ENCODE peak calls at places on chromosomes 12 and 14, in ten cellular contexts. R is coronary artery; Q is BE2C; B is lower leg skin; S is BJ; G is lung; W is left ventricle myocardium inferior; X is HepG2; H is spleen; N is CD8-positive, alpha-beta T cell. D is an unnamed sample.

GRCh38 chr12:78210894-78211302 is 380.2 kb downstream of the NAV3 start:
- DNase-seq in R (no peak), Q (no peak), B (no peak), S (peak), G (no peak), W (no peak), X (no peak), H (no peak), N (no peak), D (no peak)

GRCh38 chr14:104094056-104094708 is 8.7 kb downstream of the ASPG start:
- DNase-seq in R (no peak), Q (no peak), B (no peak), S (no peak), G (no peak), W (no peak), X (no peak), H (peak), N (no peak), D (no peak)

GRCh38 chr14:71103662-71104484 is 196.6 kb downstream of the PCNX1 start:
- DNase-seq in R (no peak), Q (peak), B (no peak), S (no peak), G (no peak), W (no peak), X (peak), H (no peak), N (no peak), D (no peak)

GRCh38 chr12:47100146-47100545 is 20.4 kb upstream of the AMIGO2 start:
- DNase-seq in R (no peak), Q (no peak), B (no peak), S (no peak), G (no peak), W (no peak), X (no peak), H (no peak), N (no peak), D (no peak)

GRCh38 chr14:24734917-24735500 is 101.0 kb upstream of the GZMB start:
- DNase-seq in R (no peak), Q (peak), B (no peak), S (peak), G (no peak), W (no peak), X (peak), H (no peak), N (no peak), D (no peak)

GRCh38 chr12:76943004-76943403 is 64.2 kb upstream of the CSRP2 start:
- DNase-seq in R (no peak), Q (no peak), B (no peak), S (no peak), G (no peak), W (no peak), X (no peak), H (no peak), N (no peak), D (no peak)

GRCh38 chr12:32917094-32917611 is 20.6 kb upstream of the PKP2 start:
- DNase-seq in R (no peak), Q (no peak), B (no peak), S (no peak), G (no peak), W (no peak), X (no peak), H (no peak), N (no peak), D (no peak)

GRCh38 chr14:66401447-66402095 is 84.6 kb upstream of the CCDC196 start:
- DNase-seq in R (no peak), Q (peak), B (no peak), S (no peak), G (no peak), W (no peak), X (peak), H (no peak), N (no peak), D (no peak)

GRCh38 chr14:66501592-66501991 is 6.4 kb upstream of the GPHN start:
- DNase-seq in R (no peak), Q (no peak), B (no peak), S (no peak), G (no peak), W (no peak), X (no peak), H (no peak), N (no peak), D (no peak)

GRCh38 chr12:131218291-131219172 is 264.8 kb downstream of the ADGRD1 start:
- DNase-seq in R (no peak), Q (no peak), B (no peak), S (no peak), G (no peak), W (no peak), X (no peak), H (peak), N (no peak), D (peak)

GRCh38 chr12:123941485-123942276 is 30.9 kb downstream of the CCDC92 start:
- DNase-seq in R (no peak), Q (no peak), B (peak), S (no peak), G (no peak), W (no peak), X (no peak), H (no peak), N (no peak), D (no peak)

GRCh38 chr14:77302926-77303325 is 17.8 kb downstream of the POMT2 start:
- DNase-seq in R (no peak), Q (no peak), B (no peak), S (no peak), G (no peak), W (no peak), X (peak), H (no peak), N (no peak), D (no peak)

GRCh38 chr12:46661161-46661845 is 164.5 kb downstream of the SLC38A4 start:
- DNase-seq in R (no peak), Q (peak), B (no peak), S (peak), G (no peak), W (no peak), X (peak), H (no peak), N (no peak), D (peak)

GRCh38 chr14:32382704-32383103 is 53.6 kb downstream of the AKAP6 start:
- DNase-seq in R (no peak), Q (peak), B (no peak), S (no peak), G (no peak), W (no peak), X (no peak), H (no peak), N (no peak), D (no peak)

GRCh38 chr12:68290126-68290525 is 36.7 kb upstream of the IL22 start:
- DNase-seq in R (no peak), Q (no peak), B (no peak), S (no peak), G (no peak), W (no peak), X (no peak), H (no peak), N (no peak), D (peak)

GRCh38 chr14:64463198-64463597 is 2.1 kb upstream of the AKAP5 start:
- DNase-seq in R (no peak), Q (no peak), B (no peak), S (no peak), G (no peak), W (no peak), X (no peak), H (no peak), N (no peak), D (peak)

GRCh38 chr12:108237272-108237671 is 101.8 kb downstream of the CMKLR1 start:
- DNase-seq in R (no peak), Q (peak), B (peak), S (no peak), G (no peak), W (no peak), X (peak), H (no peak), N (no peak), D (no peak)

GRCh38 chr12:31122481-31122880 is 48.8 kb downstream of the DDX11 start:
- DNase-seq in R (no peak), Q (no peak), B (no peak), S (no peak), G (no peak), W (no peak), X (no peak), H (no peak), N (no peak), D (no peak)

GRCh38 chr12:57161491-57161890 is 14.1 kb upstream of the LRP1-AS start:
- DNase-seq in R (no peak), Q (no peak), B (no peak), S (no peak), G (no peak), W (no peak), X (no peak), H (no peak), N (no peak), D (no peak)

GRCh38 chr12:6167327-6168280 is 32.6 kb upstream of the CD9 start:
- DNase-seq in R (peak), Q (no peak), B (no peak), S (peak), G (peak), W (no peak), X (peak), H (peak), N (peak), D (peak)

GRCh38 chr12:112686373-112686772 is 105.2 kb upstream of the RPH3A start:
- DNase-seq in R (no peak), Q (peak), B (no peak), S (no peak), G (no peak), W (no peak), X (no peak), H (no peak), N (no peak), D (no peak)

GRCh38 chr12:6551496-6552139 is 4.2 kb downstream of the IFFO1 start:
- DNase-seq in R (peak), Q (no peak), B (no peak), S (no peak), G (no peak), W (peak), X (no peak), H (peak), N (no peak), D (no peak)

GRCh38 chr12:124566181-124567034 is 1.0 kb downstream of the NCOR2 start:
- DNase-seq in R (peak), Q (peak), B (peak), S (no peak), G (peak), W (peak), X (peak), H (peak), N (peak), D (peak)

GRCh38 chr12:110590806-110591326 is 7.7 kb upstream of the PPTC7 start:
- DNase-seq in R (no peak), Q (no peak), B (no peak), S (peak), G (no peak), W (no peak), X (peak), H (no peak), N (no peak), D (peak)

GRCh38 chr14:69518341-69519101 is 34.0 kb downstream of the PLEKHD1 start:
- DNase-seq in R (no peak), Q (no peak), B (no peak), S (peak), G (peak), W (no peak), X (no peak), H (no peak), N (no peak), D (no peak)

GRCh38 chr14:69519701-69520100 is 35.2 kb downstream of the PLEKHD1 start:
- DNase-seq in R (no peak), Q (no peak), B (no peak), S (no peak), G (no peak), W (no peak), X (no peak), H (no peak), N (no peak), D (no peak)

GRCh38 chr14:69525896-69526295 is 41.4 kb downstream of the PLEKHD1 start:
- DNase-seq in R (no peak), Q (no peak), B (no peak), S (no peak), G (no peak), W (no peak), X (no peak), H (no peak), N (no peak), D (no peak)

GRCh38 chr14:69519253-69519661 is 34.7 kb downstream of the PLEKHD1 start:
- DNase-seq in R (no peak), Q (no peak), B (no peak), S (no peak), G (no peak), W (no peak), X (no peak), H (no peak), N (no peak), D (no peak)

GRCh38 chr14:69522026-69522425 is 37.5 kb downstream of the PLEKHD1 start:
- DNase-seq in R (no peak), Q (no peak), B (no peak), S (no peak), G (no peak), W (no peak), X (no peak), H (no peak), N (no peak), D (no peak)
- TF ChIP-seq CTCF in R (no peak), Q (no peak), B (no peak), S (no peak), G (no peak), W (no peak), X (no peak), H (no peak), N (no peak), D (no peak)

GRCh38 chr14:93972618-93973205 is 3.7 kb downstream of the ASB2 start:
- DNase-seq in R (no peak), Q (no peak), B (no peak), S (no peak), G (no peak), W (no peak), X (no peak), H (no peak), N (no peak), D (no peak)

GRCh38 chr14:93975791-93976476 is 436 bp downstream of the ASB2 start:
- DNase-seq in R (no peak), Q (no peak), B (no peak), S (no peak), G (no peak), W (no peak), X (no peak), H (no peak), N (no peak), D (peak)

GRCh38 chr14:93973607-93974006 is 2.8 kb downstream of the ASB2 start:
- DNase-seq in R (no peak), Q (no peak), B (no peak), S (no peak), G (no peak), W (no peak), X (no peak), H (peak), N (no peak), D (no peak)

GRCh38 chr14:93974833-93975232 is 1.5 kb downstream of the ASB2 start:
- DNase-seq in R (no peak), Q (no peak), B (no peak), S (no peak), G (no peak), W (peak), X (no peak), H (no peak), N (no peak), D (no peak)

DNA sequence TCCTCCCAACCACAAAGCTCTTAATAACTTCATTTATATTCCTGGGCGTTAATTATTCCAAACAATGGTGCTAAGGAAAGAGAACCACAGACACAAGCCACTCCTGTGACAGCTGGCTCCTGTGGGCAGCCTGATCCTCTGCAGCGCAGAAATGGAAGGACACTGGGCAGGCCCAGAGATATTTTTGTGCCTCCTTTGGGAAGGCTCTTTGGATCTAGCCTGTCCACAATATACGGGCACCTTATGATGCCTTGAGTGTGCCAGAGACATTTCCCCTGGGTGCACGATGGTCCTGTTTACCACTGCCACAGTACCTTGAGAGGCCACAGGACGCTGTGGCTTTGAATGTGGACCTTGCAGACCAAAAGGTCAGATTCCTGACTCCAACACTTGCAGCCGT is 2.1 kb downstream of the ASB2 start:
- DNase-seq in R (no peak), Q (no peak), B (no peak), S (no peak), G (no peak), W (no peak), X (no peak), H (no peak), N (no peak), D (no peak)
- H3K4me3 ChIP-seq in R (peak), Q (no peak), B (no peak), S (no peak), G (no peak), W (peak), X (no peak), H (no peak), N (no peak), D (no peak)

DNA sequence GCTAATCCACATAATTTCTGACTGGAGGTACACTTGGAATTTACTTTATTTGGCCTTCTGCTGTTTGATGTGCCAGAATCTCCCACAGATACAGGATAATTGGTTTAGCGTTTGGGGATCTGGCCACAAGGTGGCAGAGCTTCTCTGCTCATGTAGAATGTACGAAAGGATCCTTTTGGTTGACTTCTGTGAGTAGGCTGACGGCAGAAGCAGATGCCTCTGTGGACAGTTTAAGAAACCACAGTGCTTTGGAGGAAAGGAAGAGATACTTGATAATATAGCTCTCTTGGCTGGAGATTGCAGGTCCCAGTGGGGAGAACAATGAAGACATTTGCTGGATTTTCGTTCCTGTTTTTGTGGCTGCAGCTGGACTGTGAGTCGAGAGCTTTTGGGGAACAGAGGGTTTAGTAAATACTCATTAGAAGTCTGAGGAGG is 75.3 kb upstream of the OR4E1 start:
- DNase-seq in R (no peak), Q (peak), B (no peak), S (no peak), G (no peak), W (peak), X (peak), H (no peak), N (peak), D (no peak)
- TF ChIP-seq CTCF in R (no peak), Q (peak), B (no peak), S (peak), G (peak), W (peak), X (peak), H (peak), N (peak), D (peak)

DNA sequence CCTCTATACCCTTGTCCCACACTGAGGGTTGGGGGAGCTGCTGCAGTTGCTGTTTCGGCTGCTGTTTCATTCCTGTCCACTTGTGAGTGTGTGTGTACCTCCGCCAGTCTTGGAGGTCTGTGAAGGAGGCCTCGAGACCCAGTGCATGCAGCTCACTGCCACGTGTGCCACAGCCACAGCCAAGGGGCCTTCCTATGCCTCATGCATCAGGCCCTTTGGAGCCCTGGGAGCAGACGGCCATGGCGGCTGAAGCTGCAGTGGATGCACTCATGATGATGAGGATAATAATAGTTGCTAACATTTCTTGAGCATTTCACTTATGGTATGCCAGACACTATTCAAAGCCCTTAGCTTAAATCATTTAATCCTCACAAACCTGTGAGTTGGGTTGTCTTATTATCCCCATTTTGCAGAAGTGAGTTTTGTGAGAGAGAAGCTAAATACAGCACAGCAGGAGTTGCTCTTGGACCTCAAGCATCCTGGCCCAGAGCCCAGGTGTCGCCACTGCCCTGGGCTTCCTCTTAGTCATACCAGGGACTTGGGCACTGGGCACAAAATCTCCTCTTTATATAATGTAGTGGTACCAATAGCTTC is 156.6 kb downstream of the PRKCH start:
- DNase-seq in R (peak), Q (no peak), B (peak), S (no peak), G (peak), W (peak), X (no peak), H (peak), N (no peak), D (peak)
- H3K4me3 ChIP-seq in R (no peak), Q (no peak), B (no peak), S (no peak), G (no peak), W (no peak), X (no peak), H (no peak), N (peak), D (no peak)

DNA sequence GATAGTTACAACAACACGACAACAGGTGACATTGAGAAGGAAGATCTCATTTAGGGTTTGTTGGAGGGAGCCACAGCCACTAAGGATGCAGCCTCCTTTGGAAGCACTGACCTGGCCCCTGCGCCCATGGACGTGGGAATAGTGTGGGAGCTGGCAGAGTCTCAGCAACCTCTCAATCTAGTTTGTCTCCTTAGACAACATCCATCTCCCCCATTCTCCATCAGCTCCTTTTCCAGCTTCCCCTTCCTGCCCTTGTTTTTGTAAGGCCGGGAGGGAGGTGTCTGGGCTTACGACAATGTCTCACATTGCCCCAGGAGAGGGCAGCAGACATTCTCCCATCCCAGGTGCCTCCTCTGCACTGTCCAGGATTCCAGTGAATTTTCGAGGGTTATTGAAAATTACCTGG is 170.2 kb upstream of the PZP start:
- DNase-seq in R (no peak), Q (peak), B (no peak), S (no peak), G (no peak), W (no peak), X (peak), H (no peak), N (no peak), D (no peak)
- TF ChIP-seq CTCF in R (no peak), Q (peak), B (no peak), S (peak), G (no peak), W (peak), X (peak), H (no peak), N (no peak), D (peak)

DNA sequence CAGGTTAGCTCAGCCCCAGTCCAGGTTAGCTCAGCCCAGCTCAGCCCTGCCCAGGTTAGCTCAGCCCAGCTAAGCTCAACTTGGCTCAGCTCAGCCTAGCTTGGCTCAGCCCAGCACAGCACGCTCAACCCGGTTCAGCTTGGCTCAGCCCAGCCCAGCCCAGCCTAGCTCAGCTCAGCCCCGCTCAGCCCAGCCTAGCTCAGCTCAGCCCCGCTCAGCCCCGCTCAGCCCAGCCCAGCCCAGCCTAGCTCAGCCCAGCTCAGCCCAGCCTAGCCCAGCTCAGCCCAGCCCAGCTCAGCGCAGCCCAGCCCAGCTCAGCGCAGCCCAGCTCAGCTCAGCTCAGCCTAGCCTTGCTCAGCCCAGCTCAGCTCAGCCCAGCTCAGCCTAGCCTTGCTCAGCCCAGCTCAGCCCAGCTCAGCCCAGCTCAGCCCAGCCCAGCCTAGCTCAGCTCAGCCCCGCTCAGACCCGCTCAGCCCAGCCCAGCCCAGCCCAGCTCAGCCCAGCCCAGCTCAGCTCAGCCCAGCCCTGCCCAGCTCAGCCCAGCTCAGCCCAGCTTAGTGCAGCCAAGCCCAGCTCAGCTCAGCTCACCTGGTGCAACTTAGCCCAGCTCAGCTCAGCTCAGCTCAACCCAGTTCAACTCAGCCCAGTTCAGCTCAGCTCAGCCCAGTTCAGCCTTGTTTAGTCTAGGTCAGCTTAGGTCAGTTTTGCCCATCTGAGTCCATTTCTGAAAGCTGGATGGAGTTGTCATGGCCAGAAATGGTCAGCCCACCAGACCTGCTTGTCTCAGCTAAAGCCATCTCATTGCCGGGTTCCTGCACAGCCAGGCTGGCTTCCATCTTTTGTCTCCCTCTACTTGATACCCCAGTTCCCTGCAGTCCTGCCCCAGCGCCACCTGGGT is 333.6 kb downstream of the TMEM121 start:
- DNase-seq in R (peak), Q (peak), B (peak), S (no peak), G (no peak), W (peak), X (no peak), H (peak), N (no peak), D (no peak)
- H3K4me3 ChIP-seq in R (no peak), Q (no peak), B (no peak), S (no peak), G (no peak), W (no peak), X (no peak), H (peak), N (no peak), D (peak)